ENCODE peak calls at places on chromosomes 6 and 20, in nine cellular contexts. S is choroid plexus epithelial cell; Q is activated CD4-positive, alpha-beta memory T cell treated with anti-CD3 and anti-CD28 coated beads for 36 hours; G is activated CD4-positive, alpha-beta T cell treated with anti-CD3 and anti-CD28 coated beads, Interleukin-2, amount 10 ng/mL, durations not matched to agents 7 days and 5 days; V is fibroblast of gingiva; L is HuH-7.5; B is activated naive CD4-positive, alpha-beta T cell treated with anti-CD3 and anti-CD28 coated beads, Interleukin-2, amount 10 ng/mL, durations not matched to agents 7 days and 5 days; N is KBM-7; D is AG04450. Z is an unnamed sample.

GRCh38 chr6:89589297-89590074 is 49.1 kb downstream of the LYRM2 start:
- DNase-seq in S (no peak), Q (no peak), G (no peak), V (no peak), L (no peak), B (no peak), N (no peak), D (no peak), Z (no peak)

GRCh38 chr20:8306916-8307315 is 174.8 kb downstream of the PLCB1 start:
- DNase-seq in S (no peak), Q (no peak), G (no peak), V (no peak), L (no peak), B (no peak), N (no peak), D (no peak), Z (no peak)

GRCh38 chr6:29236060-29236459 is 65.4 kb downstream of the OR2J2 start:
- DNase-seq in S (no peak), Q (no peak), G (no peak), V (no peak), L (no peak), B (no peak), N (no peak), D (no peak), Z (no peak)

GRCh38 chr6:158284340-158285210 is 27.7 kb upstream of the TULP4 start:
- DNase-seq in S (peak), Q (peak), G (peak), V (peak), L (no peak), B (no peak), N (no peak), D (peak), Z (no peak)

GRCh38 chr6:97626586-97627441 is 343.8 kb upstream of the MMS22L start:
- DNase-seq in S (peak), Q (no peak), G (no peak), V (peak), L (no peak), B (no peak), N (no peak), D (no peak), Z (no peak)

GRCh38 chr6:5084787-5085637 is at the start of gene PPP1R3G:
- DNase-seq in S (peak), Q (no peak), G (no peak), V (peak), L (peak), B (peak), N (peak), D (no peak), Z (no peak)

GRCh38 chr6:54801669-54802068 is 44.9 kb upstream of the FAM83B start:
- DNase-seq in S (peak), Q (no peak), G (no peak), V (peak), L (no peak), B (no peak), N (no peak), D (peak), Z (peak)

GRCh38 chr20:63498950-63499332 is at the start of gene EEF1A2:
- DNase-seq in S (no peak), Q (peak), G (peak), V (no peak), L (peak), B (peak), N (peak), D (no peak), Z (no peak)

GRCh38 chr6:14743465-14744211 is 502.2 kb upstream of the JARID2 start:
- DNase-seq in S (peak), Q (peak), G (peak), V (peak), L (no peak), B (peak), N (no peak), D (peak), Z (peak)

GRCh38 chr6:17381429-17382147 is 11.8 kb upstream of the CAP2 start:
- DNase-seq in S (peak), Q (no peak), G (no peak), V (peak), L (no peak), B (no peak), N (no peak), D (peak), Z (no peak)

GRCh38 chr6:27547157-27548075 is 74.5 kb upstream of the ZNF184 start:
- DNase-seq in S (peak), Q (peak), G (no peak), V (peak), L (no peak), B (no peak), N (peak), D (peak), Z (peak)

GRCh38 chr6:75205776-75206334 is at the start of gene COL12A1:
- DNase-seq in S (peak), Q (peak), G (no peak), V (peak), L (peak), B (peak), N (no peak), D (peak), Z (peak)

GRCh38 chr20:1876217-1876921 is 18.8 kb upstream of the SIRPA start:
- DNase-seq in S (no peak), Q (no peak), G (no peak), V (no peak), L (no peak), B (no peak), N (no peak), D (no peak), Z (no peak)

GRCh38 chr6:34447915-34448314 is 18.0 kb upstream of the PACSIN1 start:
- DNase-seq in S (no peak), Q (no peak), G (no peak), V (no peak), L (no peak), B (no peak), N (peak), D (no peak), Z (no peak)

GRCh38 chr20:36720510-36720909 is 25.4 kb downstream of the NDRG3 start:
- DNase-seq in S (peak), Q (peak), G (no peak), V (no peak), L (no peak), B (no peak), N (no peak), D (no peak), Z (no peak)

GRCh38 chr6:170443151-170443662 is 109.9 kb downstream of the PSMB1 start:
- DNase-seq in S (no peak), Q (no peak), G (no peak), V (no peak), L (no peak), B (no peak), N (no peak), D (no peak), Z (no peak)

GRCh38 chr20:2849529-2849928 is 9.0 kb downstream of the VPS16 start:
- DNase-seq in S (no peak), Q (no peak), G (no peak), V (no peak), L (no peak), B (no peak), N (no peak), D (no peak), Z (no peak)

GRCh38 chr6:118893095-118893881 is 664 bp upstream of the ASF1A start:
- DNase-seq in S (peak), Q (peak), G (peak), V (peak), L (peak), B (peak), N (peak), D (no peak), Z (no peak)

GRCh38 chr6:15461127-15461944 is 201.5 kb downstream of the DTNBP1 start:
- DNase-seq in S (no peak), Q (no peak), G (no peak), V (no peak), L (no peak), B (no peak), N (no peak), D (no peak), Z (no peak)

GRCh38 chr6:11222385-11223277 is 9.8 kb downstream of the NEDD9 start:
- DNase-seq in S (no peak), Q (no peak), G (no peak), V (no peak), L (no peak), B (no peak), N (peak), D (no peak), Z (no peak)

GRCh38 chr6:105484238-105485161 is 81.6 kb upstream of the PREP start:
- DNase-seq in S (peak), Q (no peak), G (no peak), V (peak), L (peak), B (no peak), N (peak), D (no peak), Z (peak)

GRCh38 chr6:169806718-169807117 is 55.3 kb downstream of the ERMARD start:
- DNase-seq in S (no peak), Q (no peak), G (no peak), V (no peak), L (no peak), B (no peak), N (no peak), D (no peak), Z (no peak)

GRCh38 chr6:107657373-107657754 is 166.7 kb downstream of the SCML4 start:
- DNase-seq in S (no peak), Q (no peak), G (no peak), V (no peak), L (no peak), B (no peak), N (no peak), D (no peak), Z (no peak)

GRCh38 chr20:20360464-20360863 is 7.4 kb upstream of the INSM1 start:
- DNase-seq in S (peak), Q (peak), G (peak), V (peak), L (peak), B (peak), N (peak), D (peak), Z (peak)

GRCh38 chr6:17038316-17038715 is 63.5 kb upstream of the STMND1 start:
- DNase-seq in S (peak), Q (no peak), G (no peak), V (peak), L (no peak), B (no peak), N (no peak), D (peak), Z (no peak)

GRCh38 chr6:73514746-73515110 is 6.1 kb downstream of the EEF1A1 start:
- DNase-seq in S (no peak), Q (no peak), G (no peak), V (peak), L (no peak), B (no peak), N (no peak), D (no peak), Z (no peak)

GRCh38 chr6:107292570-107293285 is 166.6 kb downstream of the PDSS2 start:
- DNase-seq in S (no peak), Q (no peak), G (no peak), V (no peak), L (no peak), B (no peak), N (no peak), D (no peak), Z (no peak)

GRCh38 chr6:74657033-74657432 is 548.8 kb downstream of the COL12A1 start:
- DNase-seq in S (no peak), Q (no peak), G (no peak), V (no peak), L (no peak), B (no peak), N (no peak), D (no peak), Z (no peak)

GRCh38 chr6:161744211-161745067 is 470.6 kb upstream of the AGPAT4 start:
- DNase-seq in S (peak), Q (no peak), G (no peak), V (no peak), L (no peak), B (no peak), N (no peak), D (no peak), Z (no peak)

GRCh38 chr20:44416082-44416715 is 59.5 kb upstream of the TTPAL start:
- DNase-seq in S (no peak), Q (no peak), G (no peak), V (no peak), L (no peak), B (no peak), N (no peak), D (no peak), Z (no peak)

GRCh38 chr20:32130352-32130751 is 20.8 kb downstream of the TM9SF4 start:
- DNase-seq in S (no peak), Q (no peak), G (no peak), V (no peak), L (no peak), B (no peak), N (no peak), D (no peak), Z (no peak)

GRCh38 chr6:89488438-89488837 is 55.5 kb downstream of the ANKRD6 start:
- DNase-seq in S (no peak), Q (no peak), G (no peak), V (no peak), L (no peak), B (no peak), N (no peak), D (no peak), Z (no peak)

GRCh38 chr6:45480697-45481415 is 103.1 kb upstream of the SUPT3H start:
- DNase-seq in S (no peak), Q (no peak), G (no peak), V (peak), L (no peak), B (no peak), N (no peak), D (no peak), Z (no peak)

GRCh38 chr6:169957351-169957963 is 206.0 kb downstream of the ERMARD start:
- DNase-seq in S (no peak), Q (no peak), G (no peak), V (no peak), L (no peak), B (no peak), N (no peak), D (no peak), Z (no peak)

GRCh38 chr6:136347847-136348246 is 58.2 kb upstream of the BCLAF1 start:
- DNase-seq in S (no peak), Q (no peak), G (no peak), V (peak), L (no peak), B (no peak), N (no peak), D (no peak), Z (no peak)

GRCh38 chr20:24499472-24499871 is 30.0 kb downstream of the SYNDIG1 start:
- DNase-seq in S (no peak), Q (no peak), G (no peak), V (no peak), L (no peak), B (no peak), N (no peak), D (no peak), Z (no peak)

Z was measured in RCC 7860.